ENCODE peak calls at places on chromosomes 16 and 17, in ten cellular contexts. One of them, this sample, is unnamed.

GRCh38 chr17:3659541-3660111 is 8.8 kb downstream of the TAX1BP3 start:
- DNase-seq in heart right ventricle: peak
- DNase-seq in transverse colon: peak
- DNase-seq in OCI-LY7: no peak
- DNase-seq in cardiac fibroblast: peak
- DNase-seq in right lobe of liver: peak
- DNase-seq in GM12865: no peak
- DNase-seq in GM23338: no peak
- DNase-seq in esophagus squamous epithelium: no peak
- DNase-seq in fibroblast of villous mesenchyme: peak
- DNase-seq in this sample: no peak

GRCh38 chr16:73717266-73718057 is 579.2 kb upstream of the PSMD7 start:
- DNase-seq in GM23338: no peak
- DNase-seq in cardiac fibroblast: no peak
- DNase-seq in OCI-LY7: no peak
- DNase-seq in heart right ventricle: no peak
- DNase-seq in transverse colon: no peak
- DNase-seq in GM12865: no peak
- DNase-seq in esophagus squamous epithelium: no peak
- DNase-seq in fibroblast of villous mesenchyme: peak
- DNase-seq in right lobe of liver: no peak
- DNase-seq in this sample: no peak

GRCh38 chr17:6374761-6375312 is 60.1 kb downstream of the AIPL1 start:
- DNase-seq in GM12865: no peak
- DNase-seq in fibroblast of villous mesenchyme: peak
- DNase-seq in right lobe of liver: no peak
- DNase-seq in cardiac fibroblast: peak
- DNase-seq in GM23338: peak
- DNase-seq in OCI-LY7: no peak
- DNase-seq in heart right ventricle: no peak
- DNase-seq in esophagus squamous epithelium: no peak
- DNase-seq in transverse colon: no peak
- DNase-seq in this sample: no peak

GRCh38 chr17:78040561-78041400 is 82.3 kb downstream of the TNRC6C start:
- DNase-seq in cardiac fibroblast: peak
- DNase-seq in fibroblast of villous mesenchyme: peak
- DNase-seq in right lobe of liver: peak
- DNase-seq in OCI-LY7: no peak
- DNase-seq in heart right ventricle: peak
- DNase-seq in GM23338: peak
- DNase-seq in transverse colon: peak
- DNase-seq in esophagus squamous epithelium: no peak
- DNase-seq in GM12865: peak
- DNase-seq in this sample: no peak

GRCh38 chr17:82344175-82344907 is 10.8 kb upstream of the SECTM1 start:
- DNase-seq in fibroblast of villous mesenchyme: no peak
- DNase-seq in heart right ventricle: no peak
- DNase-seq in GM23338: no peak
- DNase-seq in esophagus squamous epithelium: no peak
- DNase-seq in transverse colon: no peak
- DNase-seq in right lobe of liver: no peak
- DNase-seq in GM12865: no peak
- DNase-seq in cardiac fibroblast: no peak
- DNase-seq in OCI-LY7: peak
- DNase-seq in this sample: no peak

GRCh38 chr16:88200896-88201185 is 181.9 kb upstream of the ZNF469 start:
- DNase-seq in esophagus squamous epithelium: no peak
- DNase-seq in fibroblast of villous mesenchyme: peak
- DNase-seq in transverse colon: no peak
- DNase-seq in cardiac fibroblast: no peak
- DNase-seq in GM12865: no peak
- DNase-seq in OCI-LY7: no peak
- DNase-seq in GM23338: no peak
- DNase-seq in heart right ventricle: no peak
- DNase-seq in right lobe of liver: no peak
- DNase-seq in this sample: no peak

GRCh38 chr16:60744198-60744597 is 1292.0 kb downstream of the CDH8 start:
- DNase-seq in transverse colon: no peak
- DNase-seq in GM12865: no peak
- DNase-seq in right lobe of liver: no peak
- DNase-seq in cardiac fibroblast: no peak
- DNase-seq in GM23338: no peak
- DNase-seq in heart right ventricle: no peak
- DNase-seq in esophagus squamous epithelium: no peak
- DNase-seq in fibroblast of villous mesenchyme: no peak
- DNase-seq in OCI-LY7: no peak
- DNase-seq in this sample: no peak

GRCh38 chr17:31680126-31680525 is 178.9 kb downstream of the COPRS start:
- DNase-seq in GM23338: no peak
- DNase-seq in fibroblast of villous mesenchyme: no peak
- DNase-seq in GM12865: peak
- DNase-seq in right lobe of liver: no peak
- DNase-seq in transverse colon: no peak
- DNase-seq in cardiac fibroblast: no peak
- DNase-seq in esophagus squamous epithelium: no peak
- DNase-seq in heart right ventricle: no peak
- DNase-seq in OCI-LY7: no peak
- DNase-seq in this sample: no peak

GRCh38 chr17:74532115-74532514 is 840 bp upstream of the CD300LB start:
- DNase-seq in right lobe of liver: peak
- DNase-seq in GM12865: peak
- DNase-seq in GM23338: peak
- DNase-seq in heart right ventricle: peak
- DNase-seq in cardiac fibroblast: no peak
- DNase-seq in transverse colon: peak
- DNase-seq in esophagus squamous epithelium: no peak
- DNase-seq in fibroblast of villous mesenchyme: no peak
- DNase-seq in OCI-LY7: peak
- DNase-seq in this sample: no peak

GRCh38 chr16:88331989-88332920 is 50.5 kb upstream of the ZNF469 start:
- DNase-seq in esophagus squamous epithelium: no peak
- DNase-seq in transverse colon: peak
- DNase-seq in GM23338: no peak
- DNase-seq in right lobe of liver: no peak
- DNase-seq in GM12865: no peak
- DNase-seq in heart right ventricle: no peak
- DNase-seq in cardiac fibroblast: peak
- DNase-seq in fibroblast of villous mesenchyme: peak
- DNase-seq in OCI-LY7: no peak
- DNase-seq in this sample: no peak

GRCh38 chr17:5809580-5810188 is 225.4 kb upstream of the NLRP1 start:
- DNase-seq in cardiac fibroblast: peak
- DNase-seq in right lobe of liver: no peak
- DNase-seq in heart right ventricle: no peak
- DNase-seq in GM12865: no peak
- DNase-seq in transverse colon: no peak
- DNase-seq in fibroblast of villous mesenchyme: no peak
- DNase-seq in GM23338: peak
- DNase-seq in OCI-LY7: peak
- DNase-seq in esophagus squamous epithelium: no peak
- DNase-seq in this sample: no peak

GRCh38 chr16:89037261-89038152 is 56.1 kb upstream of the ACSF3 start:
- DNase-seq in transverse colon: no peak
- DNase-seq in fibroblast of villous mesenchyme: peak
- DNase-seq in GM23338: peak
- DNase-seq in right lobe of liver: no peak
- DNase-seq in GM12865: peak
- DNase-seq in heart right ventricle: peak
- DNase-seq in esophagus squamous epithelium: no peak
- DNase-seq in cardiac fibroblast: peak
- DNase-seq in OCI-LY7: peak
- DNase-seq in this sample: peak

GRCh38 chr16:71882505-71883192 is 1.3 kb downstream of the ZNF821 start:
- DNase-seq in esophagus squamous epithelium: no peak
- DNase-seq in fibroblast of villous mesenchyme: peak
- DNase-seq in GM12865: peak
- DNase-seq in GM23338: peak
- DNase-seq in heart right ventricle: peak
- DNase-seq in cardiac fibroblast: peak
- DNase-seq in right lobe of liver: peak
- DNase-seq in OCI-LY7: peak
- DNase-seq in transverse colon: peak
- DNase-seq in this sample: peak

GRCh38 chr17:7398612-7399011 is 4.3 kb upstream of the PLSCR3 start:
- DNase-seq in heart right ventricle: no peak
- DNase-seq in OCI-LY7: no peak
- DNase-seq in fibroblast of villous mesenchyme: no peak
- DNase-seq in GM23338: no peak
- DNase-seq in GM12865: no peak
- DNase-seq in transverse colon: no peak
- DNase-seq in esophagus squamous epithelium: no peak
- DNase-seq in cardiac fibroblast: no peak
- DNase-seq in right lobe of liver: no peak
- DNase-seq in this sample: no peak

GRCh38 chr16:720507-720989 is 398 bp upstream of the ANTKMT start:
- DNase-seq in right lobe of liver: no peak
- DNase-seq in transverse colon: peak
- DNase-seq in fibroblast of villous mesenchyme: peak
- DNase-seq in cardiac fibroblast: peak
- DNase-seq in OCI-LY7: no peak
- DNase-seq in esophagus squamous epithelium: no peak
- DNase-seq in heart right ventricle: peak
- DNase-seq in GM12865: peak
- DNase-seq in GM23338: peak
- DNase-seq in this sample: no peak
- TF ChIP-seq CTCF in right lobe of liver: no peak
- TF ChIP-seq CTCF in transverse colon: no peak
- TF ChIP-seq CTCF in fibroblast of villous mesenchyme: peak
- TF ChIP-seq CTCF in cardiac fibroblast: no peak
- TF ChIP-seq CTCF in OCI-LY7: peak
- TF ChIP-seq CTCF in esophagus squamous epithelium: no peak
- TF ChIP-seq CTCF in heart right ventricle: no peak
- TF ChIP-seq CTCF in GM12865: peak
- TF ChIP-seq CTCF in GM23338: no peak
- TF ChIP-seq CTCF in this sample: no peak

DNA sequence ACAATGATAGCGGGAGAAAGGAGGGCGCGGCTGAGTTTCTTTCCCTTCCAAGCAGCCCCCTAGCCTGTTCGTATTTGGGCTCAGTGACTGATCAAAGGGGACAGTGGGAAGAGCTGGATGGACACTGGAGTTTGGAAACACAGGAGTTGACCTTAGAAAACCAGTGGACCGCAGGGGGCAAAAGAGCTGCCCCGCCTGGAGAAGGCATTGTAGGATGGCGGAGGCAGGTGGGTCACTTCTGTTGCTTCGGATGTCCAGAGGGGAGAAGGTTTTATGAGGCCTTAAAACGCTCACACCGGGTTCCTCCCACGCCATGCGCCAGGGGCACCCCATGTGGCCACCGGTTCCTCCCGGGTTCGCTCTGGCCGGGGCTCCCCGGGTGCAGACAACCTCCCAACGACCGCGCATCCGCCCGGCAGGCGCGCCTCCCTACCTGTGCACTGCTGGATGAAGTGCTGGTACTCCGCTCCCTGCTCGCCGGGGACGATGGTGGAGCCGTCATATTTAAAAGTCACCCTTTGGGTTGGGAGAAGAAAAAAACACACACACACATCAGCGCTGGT is 729 bp downstream of the COTL1 start:
- DNase-seq in fibroblast of villous mesenchyme: no peak
- DNase-seq in esophagus squamous epithelium: no peak
- DNase-seq in cardiac fibroblast: peak
- DNase-seq in heart right ventricle: no peak
- DNase-seq in GM12865: peak
- DNase-seq in transverse colon: peak
- DNase-seq in OCI-LY7: peak
- DNase-seq in right lobe of liver: peak
- DNase-seq in GM23338: no peak
- DNase-seq in this sample: no peak
- TF ChIP-seq CTCF in fibroblast of villous mesenchyme: no peak
- TF ChIP-seq CTCF in esophagus squamous epithelium: no peak
- TF ChIP-seq CTCF in cardiac fibroblast: no peak
- TF ChIP-seq CTCF in heart right ventricle: no peak
- TF ChIP-seq CTCF in GM12865: no peak
- TF ChIP-seq CTCF in transverse colon: no peak
- TF ChIP-seq CTCF in OCI-LY7: peak
- TF ChIP-seq CTCF in right lobe of liver: no peak
- TF ChIP-seq CTCF in GM23338: no peak
- TF ChIP-seq CTCF in this sample: no peak

DNA sequence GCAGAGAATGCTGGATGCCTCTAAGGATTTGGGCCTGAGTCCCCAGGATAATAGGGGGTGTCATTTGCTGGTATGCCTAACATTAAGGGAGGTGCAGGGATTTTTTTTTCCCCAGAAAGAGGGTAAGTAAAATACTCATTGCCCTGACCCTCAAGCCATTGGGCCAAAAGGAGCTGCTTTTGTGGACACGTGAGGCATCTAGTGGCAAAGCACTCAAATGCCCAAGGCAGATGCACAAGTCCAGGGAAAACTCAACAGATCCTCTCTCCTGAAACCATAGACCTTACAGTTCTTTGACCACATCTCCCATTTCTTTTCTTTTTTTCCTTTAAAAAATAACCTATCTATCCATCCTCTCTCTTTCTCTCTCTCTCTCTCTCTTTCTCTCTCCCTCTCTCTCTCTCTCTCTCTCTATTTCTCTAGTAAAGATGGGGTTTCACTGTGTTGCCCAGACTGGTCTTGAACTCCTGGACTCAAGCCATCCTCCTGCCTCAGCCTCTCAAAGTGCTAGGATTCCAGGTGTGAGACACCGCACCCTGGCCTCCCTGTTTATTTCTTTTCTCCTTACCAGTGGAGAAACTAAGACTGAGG is 11.8 kb downstream of the IRX5 start:
- DNase-seq in OCI-LY7: peak
- DNase-seq in fibroblast of villous mesenchyme: no peak
- DNase-seq in right lobe of liver: no peak
- DNase-seq in esophagus squamous epithelium: no peak
- DNase-seq in heart right ventricle: no peak
- DNase-seq in cardiac fibroblast: no peak
- DNase-seq in transverse colon: no peak
- DNase-seq in GM23338: no peak
- DNase-seq in GM12865: no peak
- DNase-seq in this sample: no peak
- TF ChIP-seq CTCF in OCI-LY7: peak
- TF ChIP-seq CTCF in fibroblast of villous mesenchyme: no peak
- TF ChIP-seq CTCF in right lobe of liver: no peak
- TF ChIP-seq CTCF in esophagus squamous epithelium: no peak
- TF ChIP-seq CTCF in heart right ventricle: no peak
- TF ChIP-seq CTCF in cardiac fibroblast: no peak
- TF ChIP-seq CTCF in transverse colon: no peak
- TF ChIP-seq CTCF in GM23338: no peak
- TF ChIP-seq CTCF in GM12865: no peak
- TF ChIP-seq CTCF in this sample: no peak

GRCh38 chr16:2273931-2274330 is 6.0 kb upstream of the RNPS1 start:
- DNase-seq in right lobe of liver: no peak
- DNase-seq in OCI-LY7: no peak
- DNase-seq in esophagus squamous epithelium: no peak
- DNase-seq in transverse colon: no peak
- DNase-seq in cardiac fibroblast: no peak
- DNase-seq in fibroblast of villous mesenchyme: no peak
- DNase-seq in GM12865: no peak
- DNase-seq in heart right ventricle: no peak
- DNase-seq in GM23338: no peak
- DNase-seq in this sample: no peak
- TF ChIP-seq CTCF in right lobe of liver: no peak
- TF ChIP-seq CTCF in OCI-LY7: no peak
- TF ChIP-seq CTCF in esophagus squamous epithelium: no peak
- TF ChIP-seq CTCF in transverse colon: no peak
- TF ChIP-seq CTCF in cardiac fibroblast: no peak
- TF ChIP-seq CTCF in fibroblast of villous mesenchyme: no peak
- TF ChIP-seq CTCF in GM12865: no peak
- TF ChIP-seq CTCF in heart right ventricle: no peak
- TF ChIP-seq CTCF in GM23338: no peak
- TF ChIP-seq CTCF in this sample: no peak

This sample was measured in progenitor cell of endocrine pancreas.